ENCODE peak calls at places on chromosomes 12 and 14, in five cellular contexts. M is naive thymus-derived CD4-positive, alpha-beta T cell; O is lung; G is PC-3; A is IMR-90. Q is an unnamed sample.

GRCh38 chr14:103129301-103130016 is 6.2 kb downstream of the TNFAIP2 start:
- DNase-seq in M (no peak), O (no peak), G (peak), A (no peak), Q (no peak)

GRCh38 chr14:68222726-68223125 is 403.1 kb downstream of the RAD51B start:
- DNase-seq in M (no peak), O (no peak), G (no peak), A (no peak), Q (no peak)

GRCh38 chr12:124390442-124391116 is 95.7 kb downstream of the RFLNA start:
- DNase-seq in M (no peak), O (peak), G (peak), A (peak), Q (no peak)

GRCh38 chr14:95470942-95471499 is 45.4 kb downstream of the SYNE3 start:
- DNase-seq in M (no peak), O (no peak), G (no peak), A (no peak), Q (no peak)

GRCh38 chr14:56170028-56170427 is 51.8 kb downstream of the PELI2 start:
- DNase-seq in M (no peak), O (no peak), G (no peak), A (peak), Q (no peak)

GRCh38 chr14:92951912-92952471 is 29.0 kb downstream of the CHGA start:
- DNase-seq in M (peak), O (peak), G (peak), A (peak), Q (peak)

GRCh38 chr12:57758566-57759359 is 3.9 kb downstream of the MARCHF9 start:
- DNase-seq in M (no peak), O (no peak), G (no peak), A (no peak), Q (no peak)

GRCh38 chr12:54207539-54208267 is 18.9 kb upstream of the SMUG1 start:
- DNase-seq in M (peak), O (peak), G (peak), A (peak), Q (peak)

GRCh38 chr14:60648934-60649814 is at the start of gene SIX1:
- DNase-seq in M (no peak), O (peak), G (peak), A (peak), Q (no peak)

GRCh38 chr12:54201001-54201794 is 12.4 kb upstream of the SMUG1 start:
- DNase-seq in M (peak), O (peak), G (peak), A (peak), Q (peak)

GRCh38 chr12:114895081-114895480 is 211.1 kb upstream of the TBX3 start:
- DNase-seq in M (no peak), O (no peak), G (no peak), A (no peak), Q (no peak)

GRCh38 chr14:101480747-101481530 is 80.4 kb upstream of the DIO3 start:
- DNase-seq in M (no peak), O (no peak), G (peak), A (peak), Q (no peak)

GRCh38 chr12:30795410-30795659 is 40.6 kb upstream of the CAPRIN2 start:
- DNase-seq in M (no peak), O (no peak), G (no peak), A (no peak), Q (no peak)

GRCh38 chr14:23562822-23563472 is 4.6 kb downstream of the AP1G2 start:
- DNase-seq in M (peak), O (no peak), G (peak), A (peak), Q (peak)

GRCh38 chr12:122449317-122449716 is 26.8 kb upstream of the CLIP1 start:
- DNase-seq in M (no peak), O (no peak), G (peak), A (peak), Q (no peak)

GRCh38 chr14:104596451-104596918 is 8.1 kb downstream of the TMEM179 start:
- DNase-seq in M (no peak), O (no peak), G (no peak), A (no peak), Q (no peak)

GRCh38 chr12:6570264-6570887 is 2.3 kb upstream of the NOP2 start:
- DNase-seq in M (no peak), O (no peak), G (peak), A (no peak), Q (peak)

GRCh38 chr12:101780599-101780998 is 41.3 kb upstream of the SYCP3 start:
- DNase-seq in M (no peak), O (no peak), G (no peak), A (no peak), Q (no peak)

GRCh38 chr12:74317078-74317581 is 220.5 kb upstream of the ATXN7L3B start:
- DNase-seq in M (no peak), O (no peak), G (peak), A (no peak), Q (no peak)

GRCh38 chr12:93852067-93852466 is 174.9 kb downstream of the CRADD start:
- DNase-seq in M (no peak), O (no peak), G (no peak), A (no peak), Q (no peak)

GRCh38 chr12:41188058-41188840 is at the start of gene PDZRN4:
- DNase-seq in M (no peak), O (no peak), G (no peak), A (no peak), Q (no peak)

GRCh38 chr12:68864604-68865003 is 56.6 kb downstream of the MDM2 start:
- DNase-seq in M (no peak), O (no peak), G (no peak), A (no peak), Q (no peak)

GRCh38 chr12:25194211-25194610 is 749 bp downstream of the DNAI7 start:
- DNase-seq in M (no peak), O (no peak), G (no peak), A (no peak), Q (no peak)

GRCh38 chr12:124422570-124423523 is 128.0 kb downstream of the RFLNA start:
- DNase-seq in M (no peak), O (peak), G (peak), A (peak), Q (no peak)

GRCh38 chr12:6607751-6608591 is 792 bp upstream of the CHD4 start:
- DNase-seq in M (peak), O (peak), G (peak), A (peak), Q (peak)

GRCh38 chr12:64609543-64610091 is 678 bp upstream of the RASSF3 start:
- DNase-seq in M (peak), O (no peak), G (peak), A (peak), Q (no peak)

GRCh38 chr14:80213602-80214001 is 2.3 kb upstream of the DIO2 start:
- DNase-seq in M (no peak), O (no peak), G (peak), A (peak), Q (no peak)

GRCh38 chr12:98371419-98371818 is 144.0 kb upstream of the TMPO start:
- DNase-seq in M (no peak), O (no peak), G (no peak), A (no peak), Q (no peak)

GRCh38 chr12:110015132-110015531 is 15.9 kb downstream of the ANKRD13A start:
- DNase-seq in M (peak), O (no peak), G (no peak), A (no peak), Q (no peak)

GRCh38 chr12:8108808-8109398 is 14.5 kb upstream of the CLEC4A start:
- DNase-seq in M (peak), O (peak), G (peak), A (peak), Q (peak)

GRCh38 chr12:65624554-65625086 is 199.7 kb upstream of the HMGA2 start:
- DNase-seq in M (no peak), O (no peak), G (no peak), A (no peak), Q (no peak)

GRCh38 chr12:1830981-1831930 is 10.9 kb downstream of the LRTM2 start:
- DNase-seq in M (no peak), O (peak), G (peak), A (peak), Q (no peak)

GRCh38 chr12:78531831-78532230 is 332.7 kb upstream of the SYT1 start:
- DNase-seq in M (no peak), O (no peak), G (no peak), A (no peak), Q (no peak)
- H3K27ac ChIP-seq in M (no peak), O (no peak), G (no peak), A (no peak), Q (no peak)

GRCh38 chr12:55707841-55708694 is at the start of gene ITGA7:
- DNase-seq in M (peak), O (peak), G (peak), A (no peak), Q (peak)
- H3K27ac ChIP-seq in M (peak), O (no peak), G (no peak), A (no peak), Q (no peak)

DNA sequence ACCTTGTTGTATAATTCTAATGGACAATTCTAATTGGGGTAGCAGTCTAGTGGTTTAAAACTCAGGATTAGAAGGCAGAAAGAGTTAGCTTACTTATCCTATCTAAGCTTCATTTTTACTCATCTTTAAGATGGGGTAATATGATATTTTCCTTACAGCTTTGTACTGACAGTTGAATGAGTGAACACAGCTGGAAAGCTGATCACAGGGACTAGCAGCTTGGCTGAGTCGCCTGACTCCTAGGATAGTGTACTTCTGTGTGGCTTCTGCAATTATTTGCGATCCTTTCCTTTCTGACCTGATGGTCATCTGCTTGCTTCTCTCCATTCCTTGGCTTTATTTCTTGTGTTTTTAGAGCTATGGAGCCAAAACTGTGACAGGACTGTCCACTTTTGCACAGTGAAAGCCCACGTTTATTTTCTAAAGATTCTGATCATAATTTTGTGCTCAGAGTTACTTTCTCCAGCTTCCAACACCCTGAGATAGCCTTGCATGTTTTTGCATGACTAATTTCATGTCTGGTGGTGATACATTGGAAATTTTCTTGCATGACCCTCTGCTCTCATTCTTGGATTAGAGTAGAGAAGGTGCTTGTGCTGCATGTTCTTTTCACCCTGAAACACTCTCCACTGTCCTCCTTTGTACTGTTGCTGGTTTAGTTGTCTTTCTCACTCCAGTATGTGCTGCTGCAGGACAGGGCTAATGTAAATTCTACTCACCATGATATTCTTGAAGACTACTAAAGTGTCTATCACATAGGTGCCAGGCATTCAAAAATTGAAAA is 377.0 kb upstream of the ATP2B1 start:
- DNase-seq in M (no peak), O (no peak), G (peak), A (peak), Q (no peak)
- H3K27ac ChIP-seq in M (no peak), O (no peak), G (peak), A (peak), Q (no peak)

GRCh38 chr12:121376754-121377697 is 22.9 kb upstream of the RNF34 start:
- DNase-seq in M (no peak), O (no peak), G (no peak), A (no peak), Q (no peak)
- H3K27ac ChIP-seq in M (no peak), O (no peak), G (no peak), A (no peak), Q (no peak)

GRCh38 chr14:99276482-99276881 is 4.5 kb upstream of the BCL11B start:
- DNase-seq in M (no peak), O (no peak), G (no peak), A (no peak), Q (no peak)

GRCh38 chr14:99280041-99280731 is 8.2 kb upstream of the BCL11B start:
- DNase-seq in M (no peak), O (no peak), G (no peak), A (no peak), Q (no peak)

GRCh38 chr14:99278836-99279235 is 6.8 kb upstream of the BCL11B start:
- DNase-seq in M (no peak), O (no peak), G (no peak), A (no peak), Q (no peak)

GRCh38 chr14:99275222-99275584 is 3.2 kb upstream of the BCL11B start:
- DNase-seq in M (no peak), O (no peak), G (no peak), A (no peak), Q (no peak)

DNA sequence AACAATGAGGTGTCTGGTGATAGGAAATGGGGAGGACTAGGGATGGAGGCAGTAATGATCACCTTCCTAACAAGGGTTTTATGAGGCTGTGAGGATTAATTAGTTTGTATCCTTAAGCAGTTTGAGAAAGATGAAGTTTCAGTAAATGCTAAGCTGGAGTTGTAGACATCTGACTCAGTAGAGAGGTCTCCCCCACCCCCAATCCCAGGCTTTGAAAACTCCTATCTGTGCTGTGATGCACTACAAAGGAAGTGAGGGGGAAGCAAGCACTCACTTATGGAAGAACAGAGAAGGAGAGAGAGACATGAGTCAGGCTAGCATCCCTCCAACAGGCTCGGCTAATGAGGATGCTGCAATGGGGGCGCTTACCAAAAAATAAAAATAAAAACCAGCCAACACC is 5.5 kb upstream of the BCL11B start:
- DNase-seq in M (no peak), O (no peak), G (no peak), A (no peak), Q (no peak)
- H3K27ac ChIP-seq in M (no peak), O (no peak), G (no peak), A (no peak), Q (no peak)

DNA sequence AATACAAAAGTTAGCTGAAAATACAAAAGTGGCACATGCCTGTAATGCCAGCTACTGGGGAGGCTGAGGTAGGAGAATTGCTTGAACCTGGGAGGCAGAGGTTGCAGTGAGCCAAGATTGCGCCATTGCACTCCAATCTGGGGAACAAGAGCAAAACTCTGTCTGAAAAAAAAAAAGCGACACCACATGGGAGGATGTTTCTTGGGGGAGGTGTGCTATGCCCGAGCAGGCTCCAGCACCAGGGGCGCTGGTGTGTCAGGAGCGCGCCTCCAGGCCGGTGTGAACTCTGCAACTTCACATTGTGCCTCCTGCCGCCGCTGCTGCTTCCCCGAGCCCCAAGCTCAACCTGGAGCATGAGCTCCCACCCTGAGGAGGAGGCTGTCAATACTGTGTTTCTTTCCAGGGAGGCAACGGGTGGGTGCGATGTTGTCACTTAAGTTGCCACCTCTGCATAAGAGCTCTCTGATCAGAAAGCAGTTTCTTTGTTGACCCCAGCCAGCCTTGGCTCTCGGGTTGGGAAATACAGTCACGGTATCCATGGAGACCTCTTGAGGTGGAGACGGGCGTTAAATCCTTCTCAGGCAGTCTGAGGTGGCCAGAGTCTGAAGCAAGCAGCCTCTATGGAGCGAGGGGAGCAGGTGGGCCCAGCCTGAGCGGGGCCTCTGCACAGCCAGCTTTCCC is 18.9 kb downstream of the DEGS2 start:
- DNase-seq in M (no peak), O (peak), G (no peak), A (peak), Q (no peak)
- H3K27ac ChIP-seq in M (no peak), O (peak), G (no peak), A (no peak), Q (peak)